ENCODE peak calls at places on chromosomes 4 and X, in ten cellular contexts. T, V, I, F, Q, O, X, C, U and G are unnamed samples.

GRCh38 chrX:141936080-141936479 is 32.4 kb downstream of the MAGEC1 start:
- DNase-seq in O (no peak), X (no peak), I (peak), C (no peak), T (no peak), F (no peak), V (no peak), U (no peak), Q (no peak), G (no peak)

GRCh38 chr4:89212666-89213381 is 94.8 kb downstream of the GPRIN3 start:
- DNase-seq in U (no peak), F (no peak), V (no peak), I (no peak), C (no peak), X (no peak), T (no peak), O (no peak), Q (no peak), G (no peak)

GRCh38 chrX:148930330-148930729 is 429.9 kb downstream of the AFF2 start:
- DNase-seq in X (no peak), I (no peak), U (no peak), O (no peak), C (no peak), T (no peak), V (no peak), F (no peak), Q (no peak), G (no peak)

GRCh38 chr4:84661191-84661944 is 78.4 kb downstream of the CDS1 start:
- DNase-seq in Q (no peak), X (no peak), T (no peak), U (no peak), O (no peak), C (no peak), F (no peak), V (no peak), I (no peak), G (no peak)

GRCh38 chr4:181548873-181549541 is 694.2 kb upstream of the TENM3 start:
- DNase-seq in Q (peak), X (peak), I (no peak), C (no peak), T (no peak), F (no peak), U (no peak), O (no peak), V (no peak), G (no peak)

GRCh38 chr4:189420488-189420887 is 520.2 kb upstream of the FRG1 start:
- DNase-seq in O (no peak), T (no peak), V (no peak), Q (no peak), F (no peak), C (no peak), U (no peak), X (no peak), I (no peak), G (no peak)

GRCh38 chrX:139692506-139692849 is 15.5 kb downstream of the MCF2 start:
- DNase-seq in X (no peak), O (no peak), I (no peak), U (no peak), T (no peak), C (no peak), V (no peak), F (no peak), Q (no peak), G (no peak)

GRCh38 chr4:140047017-140047640 is 106.9 kb downstream of the MAML3 start:
- DNase-seq in X (no peak), I (peak), V (no peak), O (peak), F (no peak), C (no peak), Q (no peak), U (no peak), T (no peak), G (no peak)

GRCh38 chr4:959338-960139 is 13.8 kb downstream of the DGKQ start:
- DNase-seq in T (no peak), O (peak), V (no peak), I (no peak), F (no peak), Q (no peak), X (no peak), U (peak), C (no peak), G (no peak)